ENCODE peak calls at places on chromosomes 6 and 20, in seven cellular contexts. One of them, this sample, is unnamed.

GRCh38 chr6:80460396-80460912 is 354.0 kb downstream of the BCKDHB start:
- DNase-seq in transverse colon: no peak
- DNase-seq in breast epithelium: no peak
- DNase-seq in HCT116: no peak
- DNase-seq in stomach: no peak
- DNase-seq in sigmoid colon: no peak
- DNase-seq in vagina: no peak
- DNase-seq in this sample: no peak

GRCh38 chr6:22653980-22654610 is 84.7 kb downstream of the HDGFL1 start:
- DNase-seq in breast epithelium: no peak
- DNase-seq in transverse colon: no peak
- DNase-seq in sigmoid colon: no peak
- DNase-seq in vagina: no peak
- DNase-seq in stomach: no peak
- DNase-seq in HCT116: no peak
- DNase-seq in this sample: no peak

GRCh38 chr6:6474170-6474920 is 114.2 kb upstream of the LY86 start:
- DNase-seq in vagina: no peak
- DNase-seq in HCT116: no peak
- DNase-seq in stomach: no peak
- DNase-seq in breast epithelium: no peak
- DNase-seq in sigmoid colon: no peak
- DNase-seq in transverse colon: no peak
- DNase-seq in this sample: no peak

GRCh38 chr20:9218412-9219001 is 149.6 kb downstream of the PLCB4 start:
- DNase-seq in sigmoid colon: no peak
- DNase-seq in HCT116: no peak
- DNase-seq in transverse colon: no peak
- DNase-seq in stomach: no peak
- DNase-seq in vagina: no peak
- DNase-seq in breast epithelium: no peak
- DNase-seq in this sample: no peak

GRCh38 chr6:115733426-115733825 is 327.3 kb downstream of the FRK start:
- DNase-seq in stomach: no peak
- DNase-seq in vagina: no peak
- DNase-seq in transverse colon: no peak
- DNase-seq in breast epithelium: no peak
- DNase-seq in sigmoid colon: no peak
- DNase-seq in HCT116: no peak
- DNase-seq in this sample: no peak

GRCh38 chr6:128520436-128521301 is at the start of gene PTPRK:
- DNase-seq in transverse colon: peak
- DNase-seq in breast epithelium: peak
- DNase-seq in HCT116: peak
- DNase-seq in sigmoid colon: peak
- DNase-seq in vagina: peak
- DNase-seq in stomach: peak
- DNase-seq in this sample: peak

GRCh38 chr6:79269877-79270276 is 35.4 kb upstream of the HMGN3 start:
- DNase-seq in stomach: no peak
- DNase-seq in HCT116: no peak
- DNase-seq in vagina: no peak
- DNase-seq in sigmoid colon: no peak
- DNase-seq in transverse colon: no peak
- DNase-seq in breast epithelium: no peak
- DNase-seq in this sample: no peak

GRCh38 chr6:161618816-161619454 is 345.1 kb upstream of the AGPAT4 start:
- DNase-seq in sigmoid colon: no peak
- DNase-seq in stomach: no peak
- DNase-seq in transverse colon: no peak
- DNase-seq in HCT116: peak
- DNase-seq in vagina: no peak
- DNase-seq in breast epithelium: no peak
- DNase-seq in this sample: no peak

GRCh38 chr6:89734526-89734925 is 85.1 kb downstream of the MDN1 start:
- DNase-seq in breast epithelium: no peak
- DNase-seq in stomach: no peak
- DNase-seq in transverse colon: no peak
- DNase-seq in HCT116: no peak
- DNase-seq in sigmoid colon: no peak
- DNase-seq in vagina: no peak
- DNase-seq in this sample: no peak

GRCh38 chr6:53461041-53461656 is 83.8 kb downstream of the GCLC start:
- DNase-seq in breast epithelium: no peak
- DNase-seq in vagina: no peak
- DNase-seq in sigmoid colon: no peak
- DNase-seq in HCT116: no peak
- DNase-seq in stomach: no peak
- DNase-seq in transverse colon: no peak
- DNase-seq in this sample: no peak

GRCh38 chr6:26273673-26274595 is 91.1 kb upstream of the BTN3A2 start:
- DNase-seq in transverse colon: no peak
- DNase-seq in vagina: no peak
- DNase-seq in stomach: no peak
- DNase-seq in sigmoid colon: no peak
- DNase-seq in HCT116: no peak
- DNase-seq in breast epithelium: no peak
- DNase-seq in this sample: no peak

GRCh38 chr6:154868143-154868594 is 126.9 kb upstream of the TIAM2 start:
- DNase-seq in sigmoid colon: no peak
- DNase-seq in HCT116: peak
- DNase-seq in breast epithelium: no peak
- DNase-seq in stomach: no peak
- DNase-seq in transverse colon: no peak
- DNase-seq in vagina: no peak
- DNase-seq in this sample: no peak

GRCh38 chr6:38080889-38081288 is 261.4 kb downstream of the ZFAND3 start:
- DNase-seq in HCT116: no peak
- DNase-seq in breast epithelium: no peak
- DNase-seq in vagina: no peak
- DNase-seq in sigmoid colon: no peak
- DNase-seq in transverse colon: no peak
- DNase-seq in stomach: no peak
- DNase-seq in this sample: no peak

GRCh38 chr6:31655349-31656237 is at the start of gene APOM:
- DNase-seq in sigmoid colon: no peak
- DNase-seq in vagina: no peak
- DNase-seq in stomach: no peak
- DNase-seq in breast epithelium: no peak
- DNase-seq in HCT116: no peak
- DNase-seq in transverse colon: no peak
- DNase-seq in this sample: no peak

GRCh38 chr6:117547688-117548621 is 54.4 kb downstream of the GOPC start:
- DNase-seq in sigmoid colon: peak
- DNase-seq in vagina: no peak
- DNase-seq in transverse colon: peak
- DNase-seq in breast epithelium: no peak
- DNase-seq in stomach: peak
- DNase-seq in HCT116: no peak
- DNase-seq in this sample: peak
- TF ChIP-seq POLR2AphosphoS5 in sigmoid colon: no peak
- TF ChIP-seq POLR2AphosphoS5 in vagina: no peak
- TF ChIP-seq POLR2AphosphoS5 in transverse colon: no peak
- TF ChIP-seq POLR2AphosphoS5 in breast epithelium: no peak
- TF ChIP-seq POLR2AphosphoS5 in stomach: no peak
- TF ChIP-seq POLR2AphosphoS5 in HCT116: no peak
- TF ChIP-seq POLR2AphosphoS5 in this sample: no peak

DNA sequence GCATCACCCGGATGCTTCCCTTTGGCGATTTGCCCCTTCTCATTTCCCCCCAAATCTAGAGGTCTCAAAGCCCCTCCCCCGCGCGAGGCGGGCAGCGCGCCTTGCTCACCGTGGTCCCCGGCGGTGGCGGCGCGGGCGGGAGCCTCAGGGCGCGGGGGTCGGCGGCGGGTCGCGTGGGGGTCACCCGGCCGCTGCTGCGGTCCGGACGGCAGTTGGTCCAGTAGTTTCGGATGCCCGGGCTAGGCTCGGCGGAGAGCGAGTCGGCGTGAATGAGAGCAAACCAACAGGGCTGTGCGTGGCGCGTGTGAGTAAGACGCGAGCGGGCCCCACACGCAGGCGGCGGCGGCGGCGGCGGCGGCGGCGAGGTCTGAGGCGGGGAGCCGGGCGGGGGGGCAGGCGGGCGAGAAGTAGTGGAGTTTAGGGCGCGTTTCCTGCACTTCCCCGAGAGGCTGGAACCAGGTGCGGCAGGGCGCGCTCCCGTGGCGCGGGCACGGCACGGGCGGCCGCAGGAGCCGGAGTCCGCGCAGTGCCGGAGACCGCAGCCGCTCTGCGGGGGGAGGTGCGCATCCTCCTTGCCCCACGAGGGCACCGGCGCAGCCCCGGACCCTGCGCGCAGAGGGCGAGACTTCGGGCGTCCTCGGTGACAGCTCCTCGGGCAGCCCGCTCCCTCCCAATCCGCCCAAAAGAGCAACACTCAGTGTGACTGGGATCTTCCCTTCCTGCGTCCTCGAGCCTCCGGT is 567 bp downstream of the HS3ST5 start:
- DNase-seq in stomach: no peak
- DNase-seq in breast epithelium: no peak
- DNase-seq in HCT116: no peak
- DNase-seq in sigmoid colon: no peak
- DNase-seq in transverse colon: peak
- DNase-seq in vagina: no peak
- DNase-seq in this sample: peak
- TF ChIP-seq POLR2A in stomach: no peak
- TF ChIP-seq POLR2A in breast epithelium: no peak
- TF ChIP-seq POLR2A in HCT116: no peak
- TF ChIP-seq POLR2A in sigmoid colon: no peak
- TF ChIP-seq POLR2A in transverse colon: no peak
- TF ChIP-seq POLR2A in vagina: no peak
- TF ChIP-seq POLR2A in this sample: no peak

DNA sequence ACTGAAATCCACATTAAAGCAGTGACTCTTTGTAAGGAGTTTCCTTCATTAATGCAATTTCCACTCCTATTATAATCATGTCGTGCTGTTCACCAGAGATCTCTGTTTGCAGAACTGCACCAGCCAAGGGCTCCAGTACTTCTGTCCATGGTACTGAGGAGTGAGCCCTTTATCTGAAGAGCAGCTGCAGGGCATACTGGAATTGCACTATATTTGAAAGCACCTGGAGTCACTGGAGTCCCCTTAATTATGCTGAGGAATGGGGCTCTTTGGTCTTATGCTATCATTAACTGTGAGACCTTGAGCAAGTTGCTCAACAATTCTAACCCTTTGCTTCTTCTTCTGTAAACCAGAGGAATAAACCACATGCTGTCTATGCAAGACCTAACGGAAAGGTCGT is 61.7 kb upstream of the NUP153 start:
- DNase-seq in sigmoid colon: no peak
- DNase-seq in transverse colon: no peak
- DNase-seq in HCT116: no peak
- DNase-seq in breast epithelium: no peak
- DNase-seq in vagina: no peak
- DNase-seq in stomach: no peak
- DNase-seq in this sample: no peak
- TF ChIP-seq POLR2AphosphoS5 in sigmoid colon: no peak
- TF ChIP-seq POLR2AphosphoS5 in transverse colon: no peak
- TF ChIP-seq POLR2AphosphoS5 in HCT116: no peak
- TF ChIP-seq POLR2AphosphoS5 in breast epithelium: no peak
- TF ChIP-seq POLR2AphosphoS5 in vagina: no peak
- TF ChIP-seq POLR2AphosphoS5 in stomach: no peak
- TF ChIP-seq POLR2AphosphoS5 in this sample: no peak

DNA sequence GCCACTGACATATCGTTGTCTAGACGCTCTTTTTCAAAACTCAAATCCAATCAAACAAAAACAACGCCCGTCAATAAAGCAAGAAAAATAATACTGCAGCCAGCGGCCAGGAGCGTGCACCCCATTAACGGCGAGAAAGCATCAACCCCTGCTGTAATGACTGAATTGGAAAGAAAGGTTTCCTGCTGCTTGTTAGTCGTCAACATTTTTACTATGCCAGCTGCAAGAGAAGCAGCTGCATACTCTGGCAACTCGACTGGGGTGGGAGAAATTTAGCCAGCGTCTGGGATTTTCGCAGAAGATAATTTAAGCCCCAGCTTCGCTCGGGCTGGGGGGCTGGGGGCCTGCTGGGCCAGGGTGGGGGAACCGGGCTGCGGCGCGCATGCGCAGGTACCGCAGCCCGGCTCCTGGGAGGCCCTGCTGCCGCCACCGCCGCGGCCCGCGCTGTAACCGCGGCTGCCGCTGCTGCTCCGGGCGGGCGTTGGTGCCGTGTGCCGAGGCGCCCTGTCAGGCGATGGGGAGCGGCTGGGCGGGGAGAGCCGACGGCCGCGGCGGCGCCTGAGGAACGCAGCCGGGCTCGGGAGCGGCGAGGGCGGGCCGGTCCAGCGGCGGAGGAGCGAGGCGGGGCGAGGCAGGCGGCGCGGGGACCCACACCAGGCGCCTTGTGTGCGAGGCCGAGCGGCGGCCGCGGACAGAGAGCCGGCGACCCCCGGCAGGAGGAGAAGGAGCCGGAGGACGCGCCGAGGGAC is 732 bp upstream of the STXBP5 start:
- DNase-seq in HCT116: peak
- DNase-seq in sigmoid colon: peak
- DNase-seq in breast epithelium: peak
- DNase-seq in stomach: peak
- DNase-seq in transverse colon: peak
- DNase-seq in vagina: no peak
- DNase-seq in this sample: peak
- TF ChIP-seq POLR2A in HCT116: peak
- TF ChIP-seq POLR2A in sigmoid colon: no peak
- TF ChIP-seq POLR2A in breast epithelium: no peak
- TF ChIP-seq POLR2A in stomach: no peak
- TF ChIP-seq POLR2A in transverse colon: peak
- TF ChIP-seq POLR2A in vagina: no peak
- TF ChIP-seq POLR2A in this sample: peak

DNA sequence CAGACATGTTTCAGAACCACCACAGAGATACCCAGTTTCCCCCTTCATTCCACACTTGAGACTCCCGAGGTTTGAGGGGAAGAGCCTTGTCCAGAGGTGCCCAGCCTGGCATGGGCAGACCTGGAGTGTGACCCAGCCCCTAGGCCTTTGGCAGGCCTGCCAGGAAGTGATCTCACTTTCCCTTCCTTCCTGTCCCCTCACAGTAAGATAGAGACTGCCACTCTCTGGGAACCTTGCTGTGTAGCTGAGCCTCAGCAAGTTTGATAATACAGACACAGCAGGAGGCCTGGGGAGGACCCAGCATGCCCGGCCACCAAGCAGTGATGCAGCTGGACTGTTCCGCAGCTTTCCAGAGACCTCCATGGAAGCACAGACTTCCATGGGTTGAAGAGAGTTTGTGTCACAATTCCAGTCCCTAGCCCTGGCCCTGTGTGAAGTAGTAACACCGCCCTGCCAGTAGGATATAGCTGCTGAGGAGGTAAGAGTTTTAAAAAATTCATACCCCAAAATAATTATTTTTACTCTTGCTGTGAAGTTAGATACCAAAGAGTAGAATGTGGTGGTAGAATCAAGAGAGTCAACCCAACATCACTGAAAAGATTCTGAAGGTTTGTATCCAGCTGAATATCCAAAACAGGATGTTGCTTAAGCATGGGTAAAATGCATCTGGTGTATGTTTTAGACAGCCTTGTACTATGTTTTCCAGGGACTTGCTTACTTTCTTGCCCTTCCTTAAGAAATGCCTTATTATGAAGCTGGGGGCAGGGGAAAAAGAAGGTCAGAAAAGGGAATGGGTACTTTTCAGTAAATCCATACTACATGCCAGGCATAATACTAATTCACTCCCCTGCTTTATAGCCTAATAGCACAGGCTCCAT is 16.3 kb downstream of the PKIG start:
- DNase-seq in vagina: no peak
- DNase-seq in transverse colon: no peak
- DNase-seq in stomach: no peak
- DNase-seq in HCT116: no peak
- DNase-seq in breast epithelium: no peak
- DNase-seq in sigmoid colon: no peak
- DNase-seq in this sample: no peak
- TF ChIP-seq POLR2AphosphoS5 in vagina: no peak
- TF ChIP-seq POLR2AphosphoS5 in transverse colon: no peak
- TF ChIP-seq POLR2AphosphoS5 in stomach: peak
- TF ChIP-seq POLR2AphosphoS5 in HCT116: no peak
- TF ChIP-seq POLR2AphosphoS5 in breast epithelium: peak
- TF ChIP-seq POLR2AphosphoS5 in sigmoid colon: no peak
- TF ChIP-seq POLR2AphosphoS5 in this sample: peak